ENCODE peak calls at places on chromosomes 6 and 20, in six cellular contexts. K is ascending aorta, M is lung, H is GM06990, X is breast epithelium, L is HCT116. P is an unnamed sample.

GRCh38 chr20:33279261-33279910 is 3.6 kb upstream of the BPIFB1 start:
- DNase-seq in K (no peak), M (no peak), H (no peak), X (no peak), L (no peak), P (no peak)

GRCh38 chr20:57435498-57436222 is 44.5 kb downstream of the RBM38 start:
- DNase-seq in L (peak; percentile 88), K (peak; percentile 44), M (peak; percentile 82), H (no peak), X (peak; percentile 99), P (no peak)

GRCh38 chr6:128932061-128932460 is 49.1 kb downstream of the LAMA2 start:
- DNase-seq in L (no peak), M (no peak), X (no peak), H (no peak), K (no peak), P (no peak)

GRCh38 chr6:158021814-158022748 is 40.4 kb downstream of the SYNJ2 start:
- DNase-seq in X (no peak), K (no peak), L (no peak), M (no peak), H (no peak), P (no peak)

GRCh38 chr6:89605861-89606260 is 32.7 kb downstream of the LYRM2 start:
- DNase-seq in X (no peak), H (no peak), L (no peak), M (no peak), K (no peak), P (peak; percentile 61)

GRCh38 chr6:130076512-130076911 is 58.1 kb downstream of the L3MBTL3 start:
- DNase-seq in L (no peak), H (no peak), X (no peak), M (no peak), K (no peak), P (no peak)

GRCh38 chr6:17536586-17536985 is 63.5 kb upstream of the FAM8A1 start:
- DNase-seq in X (no peak), M (no peak), L (no peak), H (no peak), K (no peak), P (no peak)

GRCh38 chr6:31581511-31582229 is 554 bp downstream of the LTB start:
- DNase-seq in M (no peak), H (no peak), L (no peak), X (no peak), K (no peak), P (no peak)

GRCh38 chr6:35831257-35832007 is 26.3 kb downstream of the LHFPL5 start:
- DNase-seq in K (no peak), H (no peak), X (no peak), L (no peak), M (no peak), P (peak; percentile 3)

GRCh38 chr6:28720357-28721231 is 194.9 kb downstream of the GPX5 start:
- DNase-seq in K (no peak), X (no peak), M (no peak), H (no peak), L (no peak), P (no peak)

GRCh38 chr6:79302341-79302740 is 67.9 kb upstream of the HMGN3 start:
- DNase-seq in M (no peak), X (no peak), H (no peak), K (no peak), L (peak; percentile 15), P (no peak)

GRCh38 chr20:662289-663192 is 9.5 kb upstream of the SRXN1 start:
- DNase-seq in H (no peak), M (no peak), K (no peak), L (no peak), X (no peak), P (no peak)

GRCh38 chr6:151478670-151479069 is 15.1 kb upstream of the CCDC170 start:
- DNase-seq in M (no peak), H (no peak), X (no peak), L (no peak), K (no peak), P (no peak)

GRCh38 chr6:151481752-151482151 is 12.1 kb upstream of the CCDC170 start:
- DNase-seq in K (no peak), X (no peak), M (no peak), H (no peak), L (no peak), P (no peak)

GRCh38 chr6:151477726-151478125 is 16.1 kb upstream of the CCDC170 start:
- DNase-seq in M (no peak), H (no peak), X (no peak), L (no peak), K (no peak), P (no peak)

DNA sequence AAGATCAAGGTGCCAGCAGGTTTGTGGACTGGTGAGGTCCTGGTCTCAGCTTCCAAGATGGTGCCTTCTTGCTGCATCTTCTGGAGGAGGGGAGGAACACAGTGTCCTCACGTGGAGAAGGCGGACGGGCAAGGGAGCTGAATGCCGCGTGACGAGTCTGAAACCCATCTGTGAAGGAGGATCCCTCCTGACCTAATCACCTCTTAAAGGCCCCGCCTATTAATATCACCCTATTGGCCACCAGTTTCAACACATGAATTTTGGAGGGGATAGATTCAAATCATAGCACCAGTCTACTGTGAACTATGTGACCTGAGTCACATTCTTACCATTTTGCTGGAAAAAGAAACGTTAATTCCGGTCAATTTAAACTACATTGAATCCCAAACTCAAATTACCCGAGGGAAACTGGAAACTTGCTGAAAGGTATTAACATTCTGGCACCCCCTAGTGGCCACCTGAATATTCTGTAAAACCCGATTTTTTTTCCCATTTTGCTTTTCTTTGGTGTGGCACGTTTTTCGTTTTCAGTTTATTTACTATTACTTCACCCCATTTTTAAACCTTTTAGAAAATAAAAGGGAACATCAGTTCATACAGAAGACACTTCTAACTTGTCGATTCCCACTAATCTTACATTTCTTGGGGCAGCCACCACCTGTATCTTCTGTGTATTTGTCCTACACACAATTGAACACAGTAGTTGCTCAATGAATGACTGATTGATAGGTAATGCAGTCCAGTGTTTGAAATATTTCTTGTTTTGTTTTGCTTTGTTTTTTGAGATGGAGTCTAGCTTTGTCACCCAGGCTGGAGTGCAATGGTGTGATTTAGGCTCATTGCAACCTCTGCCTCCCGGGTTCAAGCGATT is 17.9 kb upstream of the CCDC170 start:
- DNase-seq in H (no peak), L (peak; percentile 23), X (no peak), M (peak; percentile 35), K (no peak), P (no peak)
- H3K4me3 ChIP-seq in H (no peak overlapping the region), L (no peak overlapping the region), X (no peak overlapping the region), M (no peak overlapping the region), K (peak overlapping the region; percentile 9), P (no peak overlapping the region)

GRCh38 chr6:63805345-63805744 is 169.7 kb downstream of the PHF3 start:
- DNase-seq in K (no peak), X (no peak), L (no peak), M (no peak), H (no peak), P (no peak)

GRCh38 chr6:63803371-63803770 is 167.8 kb downstream of the PHF3 start:
- DNase-seq in K (no peak), M (no peak), H (no peak), X (no peak), L (no peak), P (no peak)

GRCh38 chr6:63799813-63800212 is 164.2 kb downstream of the PHF3 start:
- DNase-seq in X (no peak), L (no peak), M (no peak), K (no peak), H (no peak), P (no peak)

GRCh38 chr6:63804381-63804956 is 168.9 kb downstream of the PHF3 start:
- DNase-seq in X (no peak), H (no peak), L (no peak), K (no peak), M (no peak), P (no peak)

GRCh38 chr6:63802606-63803206 is 167.1 kb downstream of the PHF3 start:
- DNase-seq in M (no peak), L (no peak), H (no peak), X (no peak), K (no peak), P (no peak)
- TF ChIP-seq CTCF in M (peak; percentile 13), L (peak; percentile 59), H (peak; percentile 52), X (no peak), K (peak; percentile 15), P (peak; percentile 75)

DNA sequence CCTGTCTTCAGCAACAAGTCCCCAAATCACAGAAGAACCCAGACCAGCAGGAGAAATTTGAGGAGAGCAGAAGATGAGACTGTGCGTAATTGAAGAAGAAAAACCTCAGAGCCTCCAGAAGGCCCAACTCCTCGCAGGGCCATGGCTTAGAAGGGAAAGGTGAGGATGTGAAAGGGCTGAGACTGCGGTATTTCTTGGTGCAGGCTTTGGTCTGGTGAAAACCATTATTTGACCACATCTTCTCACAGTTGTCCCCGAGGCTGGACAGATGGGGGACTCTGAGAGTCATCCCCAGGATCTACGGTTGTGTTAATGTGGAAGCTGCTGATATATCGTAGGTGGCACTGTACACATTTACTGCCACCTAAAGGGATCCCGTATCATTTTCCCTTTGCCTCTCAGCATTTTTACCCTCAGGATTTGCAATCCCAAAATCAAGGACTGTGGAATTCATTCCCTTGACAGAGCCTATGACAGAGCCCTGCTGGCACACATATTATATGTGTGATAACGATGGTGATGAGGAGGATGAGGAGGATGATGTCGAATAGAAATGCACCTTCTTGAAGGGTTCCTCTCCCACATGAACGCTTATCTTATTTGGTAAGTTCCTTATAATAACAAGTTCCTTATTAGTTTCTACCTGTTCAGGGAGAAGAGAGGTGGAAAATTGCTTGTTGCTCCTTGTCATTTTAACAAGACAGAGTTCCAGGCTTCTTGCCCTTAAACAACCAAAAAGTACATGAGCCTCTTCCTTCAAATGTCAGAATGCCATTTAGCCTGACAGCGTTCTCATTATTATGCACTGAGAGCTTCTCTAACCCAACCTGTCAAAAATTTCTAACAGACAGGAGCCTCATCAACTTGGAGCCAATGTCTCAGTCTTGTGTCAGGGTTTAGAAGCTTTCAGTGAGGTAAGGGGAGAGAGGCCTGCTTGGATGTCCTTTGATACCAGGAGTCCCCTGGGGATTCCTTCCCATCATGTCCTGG is 135.8 kb downstream of the PXDC1 start:
- DNase-seq in H (no peak), K (no peak), M (no peak), L (no peak), X (peak; percentile 4), P (no peak)
- H3K4me3 ChIP-seq in H (no peak overlapping the region), K (no peak overlapping the region), M (no peak overlapping the region), L (no peak overlapping the region), X (no peak overlapping the region), P (no peak overlapping the region)

GRCh38 chr6:117791012-117791411 is 115.7 kb downstream of the NUS1 start:
- DNase-seq in L (no peak), X (no peak), M (no peak), H (no peak), K (no peak), P (no peak)

GRCh38 chr6:117795234-117795633 is 111.8 kb upstream of the SLC35F1 start:
- DNase-seq in K (no peak), H (no peak), M (no peak), L (no peak), X (no peak), P (no peak)
- TF ChIP-seq CTCF in K (no peak), H (peak; percentile 11), M (no peak), L (peak; percentile 19), X (no peak), P (peak; percentile 64)

DNA sequence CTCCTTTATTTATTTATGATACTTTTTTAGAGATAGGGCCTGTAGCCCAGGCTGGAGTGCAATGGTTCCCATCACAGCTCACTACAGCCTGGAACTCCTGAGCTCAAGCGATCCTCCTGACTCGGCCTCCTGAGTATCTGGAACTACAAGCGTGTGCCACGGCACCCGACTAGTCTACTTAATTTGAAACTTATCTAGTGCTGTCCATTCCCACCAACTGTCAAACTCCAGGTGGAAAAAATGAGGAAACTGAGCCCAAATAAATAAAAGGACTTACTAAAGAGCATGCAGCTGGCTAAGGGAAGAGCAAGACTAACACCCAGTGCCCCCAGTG is 1.5 kb upstream of the ACSS1 start:
- DNase-seq in H (no peak), M (no peak), K (no peak), L (no peak), X (no peak), P (no peak)
- H3K4me3 ChIP-seq in H (no peak overlapping the region), M (no peak overlapping the region), K (peak overlapping the region; percentile 91), L (no peak overlapping the region), X (peak overlapping the region; percentile 78), P (no peak overlapping the region)

GRCh38 chr20:8811801-8812594 is 256.9 kb upstream of the PLCB4 start:
- DNase-seq in K (no peak), L (no peak), H (no peak), M (no peak), X (no peak), P (no peak)
- TF ChIP-seq CTCF in K (no peak), L (no peak), H (no peak), M (no peak), X (no peak), P (no peak)